ENCODE peak calls at places on chromosomes 11 and 22, in nine cellular contexts. One of them, this sample, is unnamed.

GRCh38 chr11:35337136-35337918 is 82.0 kb downstream of the SLC1A2 start:
- DNase-seq in esophagus squamous epithelium: no peak
- DNase-seq in HCT116: peak; percentile 97
- DNase-seq in AML-193: no peak
- DNase-seq in GOT3: peak; percentile 19
- DNase-seq in fibroblast of villous mesenchyme: peak; percentile 97
- DNase-seq in activated CD4-positive, CD25-positive, alpha-beta regulatory T cell: no peak
- DNase-seq in activated naive CD8-positive, alpha-beta T cell treated with anti-CD3 and anti-CD28 coated beads, Interleukin-2, amount 50 U/mL, for 24 hours: no peak
- DNase-seq in EL: peak; percentile 98
- DNase-seq in this sample: peak; percentile 94

GRCh38 chr22:30325065-30325720 is 1.5 kb downstream of the TBC1D10A start:
- DNase-seq in esophagus squamous epithelium: no peak
- DNase-seq in HCT116: no peak
- DNase-seq in AML-193: no peak
- DNase-seq in GOT3: no peak
- DNase-seq in fibroblast of villous mesenchyme: peak; percentile 97
- DNase-seq in activated CD4-positive, CD25-positive, alpha-beta regulatory T cell: no peak
- DNase-seq in activated naive CD8-positive, alpha-beta T cell treated with anti-CD3 and anti-CD28 coated beads, Interleukin-2, amount 50 U/mL, for 24 hours: no peak
- DNase-seq in EL: peak; percentile 95
- DNase-seq in this sample: peak; percentile 36

GRCh38 chr11:46890665-46891064 is 27.7 kb downstream of the LRP4 start:
- DNase-seq in esophagus squamous epithelium: no peak
- DNase-seq in HCT116: no peak
- DNase-seq in AML-193: no peak
- DNase-seq in GOT3: no peak
- DNase-seq in fibroblast of villous mesenchyme: peak; percentile 21
- DNase-seq in activated CD4-positive, CD25-positive, alpha-beta regulatory T cell: no peak
- DNase-seq in activated naive CD8-positive, alpha-beta T cell treated with anti-CD3 and anti-CD28 coated beads, Interleukin-2, amount 50 U/mL, for 24 hours: no peak
- DNase-seq in EL: peak; percentile 13
- DNase-seq in this sample: no peak

GRCh38 chr11:67250059-67251043 is 15.9 kb upstream of the GRK2 start:
- DNase-seq in esophagus squamous epithelium: no peak
- DNase-seq in HCT116: no peak
- DNase-seq in AML-193: no peak
- DNase-seq in GOT3: no peak
- DNase-seq in fibroblast of villous mesenchyme: no peak
- DNase-seq in activated CD4-positive, CD25-positive, alpha-beta regulatory T cell: no peak
- DNase-seq in activated naive CD8-positive, alpha-beta T cell treated with anti-CD3 and anti-CD28 coated beads, Interleukin-2, amount 50 U/mL, for 24 hours: no peak
- DNase-seq in EL: no peak
- DNase-seq in this sample: no peak

GRCh38 chr22:48376936-48377335 is 1450.7 kb downstream of the BRD1 start:
- DNase-seq in esophagus squamous epithelium: no peak
- DNase-seq in HCT116: no peak
- DNase-seq in AML-193: no peak
- DNase-seq in GOT3: no peak
- DNase-seq in fibroblast of villous mesenchyme: no peak
- DNase-seq in activated CD4-positive, CD25-positive, alpha-beta regulatory T cell: no peak
- DNase-seq in activated naive CD8-positive, alpha-beta T cell treated with anti-CD3 and anti-CD28 coated beads, Interleukin-2, amount 50 U/mL, for 24 hours: no peak
- DNase-seq in EL: no peak
- DNase-seq in this sample: no peak

GRCh38 chr11:66172146-66172545 is 96.3 kb upstream of the RAB1B start:
- DNase-seq in esophagus squamous epithelium: no peak
- DNase-seq in HCT116: peak; percentile 35
- DNase-seq in AML-193: no peak
- DNase-seq in GOT3: no peak
- DNase-seq in fibroblast of villous mesenchyme: peak; percentile 65
- DNase-seq in activated CD4-positive, CD25-positive, alpha-beta regulatory T cell: no peak
- DNase-seq in activated naive CD8-positive, alpha-beta T cell treated with anti-CD3 and anti-CD28 coated beads, Interleukin-2, amount 50 U/mL, for 24 hours: peak; percentile 37
- DNase-seq in EL: peak; percentile 64
- DNase-seq in this sample: no peak

GRCh38 chr22:42158456-42159132 is 28.0 kb upstream of the CYP2D6 start:
- DNase-seq in esophagus squamous epithelium: no peak
- DNase-seq in HCT116: no peak
- DNase-seq in AML-193: no peak
- DNase-seq in GOT3: no peak
- DNase-seq in fibroblast of villous mesenchyme: no peak
- DNase-seq in activated CD4-positive, CD25-positive, alpha-beta regulatory T cell: no peak
- DNase-seq in activated naive CD8-positive, alpha-beta T cell treated with anti-CD3 and anti-CD28 coated beads, Interleukin-2, amount 50 U/mL, for 24 hours: no peak
- DNase-seq in EL: no peak
- DNase-seq in this sample: no peak

GRCh38 chr22:46508391-46508999 is 28.9 kb downstream of the CELSR1 start:
- DNase-seq in esophagus squamous epithelium: no peak
- DNase-seq in HCT116: no peak
- DNase-seq in AML-193: no peak
- DNase-seq in GOT3: no peak
- DNase-seq in fibroblast of villous mesenchyme: no peak
- DNase-seq in activated CD4-positive, CD25-positive, alpha-beta regulatory T cell: no peak
- DNase-seq in activated naive CD8-positive, alpha-beta T cell treated with anti-CD3 and anti-CD28 coated beads, Interleukin-2, amount 50 U/mL, for 24 hours: no peak
- DNase-seq in EL: no peak
- DNase-seq in this sample: no peak

GRCh38 chr11:8803973-8804372 is 107.0 kb upstream of the AKIP1 start:
- DNase-seq in esophagus squamous epithelium: no peak
- DNase-seq in HCT116: no peak
- DNase-seq in AML-193: no peak
- DNase-seq in GOT3: no peak
- DNase-seq in fibroblast of villous mesenchyme: no peak
- DNase-seq in activated CD4-positive, CD25-positive, alpha-beta regulatory T cell: no peak
- DNase-seq in activated naive CD8-positive, alpha-beta T cell treated with anti-CD3 and anti-CD28 coated beads, Interleukin-2, amount 50 U/mL, for 24 hours: no peak
- DNase-seq in EL: no peak
- DNase-seq in this sample: no peak

GRCh38 chr11:67387074-67387473 is 4.7 kb upstream of the RAD9A start:
- DNase-seq in esophagus squamous epithelium: no peak
- DNase-seq in HCT116: no peak
- DNase-seq in AML-193: no peak
- DNase-seq in GOT3: no peak
- DNase-seq in fibroblast of villous mesenchyme: no peak
- DNase-seq in activated CD4-positive, CD25-positive, alpha-beta regulatory T cell: no peak
- DNase-seq in activated naive CD8-positive, alpha-beta T cell treated with anti-CD3 and anti-CD28 coated beads, Interleukin-2, amount 50 U/mL, for 24 hours: no peak
- DNase-seq in EL: no peak
- DNase-seq in this sample: no peak

GRCh38 chr22:36197065-36197440 is 4.6 kb downstream of the APOL4 start:
- DNase-seq in esophagus squamous epithelium: no peak
- DNase-seq in HCT116: no peak
- DNase-seq in AML-193: no peak
- DNase-seq in GOT3: no peak
- DNase-seq in fibroblast of villous mesenchyme: peak; percentile 94
- DNase-seq in activated CD4-positive, CD25-positive, alpha-beta regulatory T cell: no peak
- DNase-seq in activated naive CD8-positive, alpha-beta T cell treated with anti-CD3 and anti-CD28 coated beads, Interleukin-2, amount 50 U/mL, for 24 hours: no peak
- DNase-seq in EL: peak; percentile 63
- DNase-seq in this sample: no peak

GRCh38 chr11:31560842-31561476 is 51.4 kb downstream of the ELP4 start:
- DNase-seq in esophagus squamous epithelium: no peak
- DNase-seq in HCT116: no peak
- DNase-seq in AML-193: no peak
- DNase-seq in GOT3: no peak
- DNase-seq in fibroblast of villous mesenchyme: no peak
- DNase-seq in activated CD4-positive, CD25-positive, alpha-beta regulatory T cell: no peak
- DNase-seq in activated naive CD8-positive, alpha-beta T cell treated with anti-CD3 and anti-CD28 coated beads, Interleukin-2, amount 50 U/mL, for 24 hours: no peak
- DNase-seq in EL: no peak
- DNase-seq in this sample: no peak

GRCh38 chr22:28247667-28248363 is 328.8 kb upstream of the PITPNB start:
- DNase-seq in esophagus squamous epithelium: no peak
- DNase-seq in HCT116: no peak
- DNase-seq in AML-193: no peak
- DNase-seq in GOT3: no peak
- DNase-seq in fibroblast of villous mesenchyme: no peak
- DNase-seq in activated CD4-positive, CD25-positive, alpha-beta regulatory T cell: no peak
- DNase-seq in activated naive CD8-positive, alpha-beta T cell treated with anti-CD3 and anti-CD28 coated beads, Interleukin-2, amount 50 U/mL, for 24 hours: no peak
- DNase-seq in EL: no peak
- DNase-seq in this sample: no peak

GRCh38 chr11:35911013-35911412 is 32.8 kb upstream of the LDLRAD3 start:
- DNase-seq in esophagus squamous epithelium: no peak
- DNase-seq in HCT116: no peak
- DNase-seq in AML-193: no peak
- DNase-seq in GOT3: no peak
- DNase-seq in fibroblast of villous mesenchyme: no peak
- DNase-seq in activated CD4-positive, CD25-positive, alpha-beta regulatory T cell: no peak
- DNase-seq in activated naive CD8-positive, alpha-beta T cell treated with anti-CD3 and anti-CD28 coated beads, Interleukin-2, amount 50 U/mL, for 24 hours: no peak
- DNase-seq in EL: no peak
- DNase-seq in this sample: no peak

GRCh38 chr11:109015283-109015682 is 350.4 kb downstream of the DDX10 start:
- DNase-seq in esophagus squamous epithelium: no peak
- DNase-seq in HCT116: no peak
- DNase-seq in AML-193: no peak
- DNase-seq in GOT3: no peak
- DNase-seq in fibroblast of villous mesenchyme: peak; percentile 31
- DNase-seq in activated CD4-positive, CD25-positive, alpha-beta regulatory T cell: no peak
- DNase-seq in activated naive CD8-positive, alpha-beta T cell treated with anti-CD3 and anti-CD28 coated beads, Interleukin-2, amount 50 U/mL, for 24 hours: no peak
- DNase-seq in EL: peak; percentile 84
- DNase-seq in this sample: no peak

GRCh38 chr11:83191986-83192385 is 1.5 kb upstream of the ANKRD42 start:
- DNase-seq in esophagus squamous epithelium: no peak
- DNase-seq in HCT116: no peak
- DNase-seq in AML-193: no peak
- DNase-seq in GOT3: no peak
- DNase-seq in fibroblast of villous mesenchyme: no peak
- DNase-seq in activated CD4-positive, CD25-positive, alpha-beta regulatory T cell: no peak
- DNase-seq in activated naive CD8-positive, alpha-beta T cell treated with anti-CD3 and anti-CD28 coated beads, Interleukin-2, amount 50 U/mL, for 24 hours: no peak
- DNase-seq in EL: no peak
- DNase-seq in this sample: no peak

GRCh38 chr22:41535244-41535643 is 9.0 kb downstream of the POLR3H start:
- DNase-seq in esophagus squamous epithelium: no peak
- DNase-seq in HCT116: no peak
- DNase-seq in AML-193: no peak
- DNase-seq in GOT3: no peak
- DNase-seq in fibroblast of villous mesenchyme: peak; percentile 27
- DNase-seq in activated CD4-positive, CD25-positive, alpha-beta regulatory T cell: no peak
- DNase-seq in activated naive CD8-positive, alpha-beta T cell treated with anti-CD3 and anti-CD28 coated beads, Interleukin-2, amount 50 U/mL, for 24 hours: no peak
- DNase-seq in EL: no peak
- DNase-seq in this sample: no peak

GRCh38 chr11:100805509-100806199 is 118.6 kb downstream of the ARHGAP42 start:
- DNase-seq in esophagus squamous epithelium: no peak
- DNase-seq in HCT116: no peak
- DNase-seq in AML-193: no peak
- DNase-seq in GOT3: no peak
- DNase-seq in fibroblast of villous mesenchyme: no peak
- DNase-seq in activated CD4-positive, CD25-positive, alpha-beta regulatory T cell: no peak
- DNase-seq in activated naive CD8-positive, alpha-beta T cell treated with anti-CD3 and anti-CD28 coated beads, Interleukin-2, amount 50 U/mL, for 24 hours: no peak
- DNase-seq in EL: peak; percentile 44
- DNase-seq in this sample: no peak

GRCh38 chr11:816433-816779 is 2.3 kb upstream of the PNPLA2 start:
- DNase-seq in esophagus squamous epithelium: no peak
- DNase-seq in HCT116: no peak
- DNase-seq in AML-193: no peak
- DNase-seq in GOT3: no peak
- DNase-seq in fibroblast of villous mesenchyme: no peak
- DNase-seq in activated CD4-positive, CD25-positive, alpha-beta regulatory T cell: no peak
- DNase-seq in activated naive CD8-positive, alpha-beta T cell treated with anti-CD3 and anti-CD28 coated beads, Interleukin-2, amount 50 U/mL, for 24 hours: no peak
- DNase-seq in EL: no peak
- DNase-seq in this sample: no peak

This sample was measured in HS-27A.